ENCODE peak calls at places on chromosomes 16 and 17, in nine cellular contexts. T is G401; I is substantia nigra; K is OCI-M1; R is Calu3; Q is left colon; N is CD8-positive, alpha-beta memory T cell; M is T-helper 9 cell; Y is HFFc6. O is an unnamed sample.

GRCh38 chr16:11100239-11100750 is 155.7 kb downstream of the SOCS1 start:
- DNase-seq in T (peak), I (no peak), K (peak), R (no peak), Q (no peak), N (no peak), M (no peak), Y (peak), O (no peak)

GRCh38 chr17:16491703-16492612 is at the start of gene LRRC75A:
- DNase-seq in T (no peak), I (no peak), K (no peak), R (peak), Q (peak), N (peak), M (peak), Y (no peak), O (peak)

GRCh38 chr17:66903781-66904180 is 60.7 kb upstream of the CACNG4 start:
- DNase-seq in T (no peak), I (no peak), K (no peak), R (no peak), Q (no peak), N (no peak), M (no peak), Y (no peak), O (no peak)

GRCh38 chr16:59688006-59688405 is 953.9 kb upstream of the GOT2 start:
- DNase-seq in T (no peak), I (no peak), K (no peak), R (no peak), Q (no peak), N (no peak), M (no peak), Y (no peak), O (no peak)

GRCh38 chr17:79201536-79202227 is 127.1 kb downstream of the ENGASE start:
- DNase-seq in T (no peak), I (no peak), K (no peak), R (no peak), Q (no peak), N (no peak), M (no peak), Y (peak), O (no peak)

GRCh38 chr16:65099607-65100006 is 22.3 kb downstream of the CDH11 start:
- DNase-seq in T (no peak), I (no peak), K (no peak), R (no peak), Q (no peak), N (no peak), M (no peak), Y (no peak), O (no peak)

GRCh38 chr16:15690296-15690695 is 40.3 kb downstream of the NDE1 start:
- DNase-seq in T (no peak), I (no peak), K (no peak), R (no peak), Q (no peak), N (no peak), M (no peak), Y (peak), O (no peak)

GRCh38 chr16:28297784-28298510 is 5.6 kb downstream of the SBK1 start:
- DNase-seq in T (no peak), I (no peak), K (no peak), R (no peak), Q (no peak), N (no peak), M (no peak), Y (no peak), O (no peak)

GRCh38 chr17:40121191-40121885 is 433 bp upstream of the MSL1 start:
- DNase-seq in T (peak), I (no peak), K (peak), R (peak), Q (peak), N (peak), M (no peak), Y (no peak), O (no peak)

GRCh38 chr16:80265624-80266306 is 275.0 kb upstream of the DYNLRB2 start:
- DNase-seq in T (no peak), I (no peak), K (no peak), R (no peak), Q (no peak), N (no peak), M (no peak), Y (no peak), O (no peak)

GRCh38 chr17:45332989-45333701 is 16.3 kb upstream of the MAP3K14 start:
- DNase-seq in T (no peak), I (no peak), K (peak), R (no peak), Q (peak), N (no peak), M (no peak), Y (no peak), O (peak)

GRCh38 chr16:58732545-58733247 is 1.4 kb downstream of the GOT2 start:
- DNase-seq in T (peak), I (no peak), K (no peak), R (no peak), Q (no peak), N (no peak), M (no peak), Y (peak), O (no peak)

GRCh38 chr16:14500791-14501190 is 129.3 kb downstream of the PARN start:
- DNase-seq in T (no peak), I (no peak), K (no peak), R (no peak), Q (no peak), N (no peak), M (no peak), Y (no peak), O (no peak)

GRCh38 chr16:31501226-31501965 is 6.8 kb downstream of the RUSF1 start:
- DNase-seq in T (no peak), I (no peak), K (no peak), R (no peak), Q (no peak), N (peak), M (no peak), Y (no peak), O (no peak)

GRCh38 chr16:2149630-2150417 is 1.4 kb downstream of the RAB26 start:
- DNase-seq in T (no peak), I (no peak), K (no peak), R (no peak), Q (peak), N (no peak), M (no peak), Y (no peak), O (no peak)

GRCh38 chr17:7246779-7247178 is 4.5 kb upstream of the GABARAP start:
- DNase-seq in T (no peak), I (no peak), K (no peak), R (no peak), Q (no peak), N (no peak), M (no peak), Y (no peak), O (no peak)

GRCh38 chr16:88611220-88611821 is 27.1 kb upstream of the IL17C start:
- DNase-seq in T (peak), I (no peak), K (no peak), R (no peak), Q (no peak), N (no peak), M (no peak), Y (no peak), O (no peak)

GRCh38 chr17:29238133-29238850 is 8.4 kb upstream of the CRYBA1 start:
- DNase-seq in T (no peak), I (no peak), K (no peak), R (no peak), Q (no peak), N (no peak), M (no peak), Y (peak), O (no peak)

GRCh38 chr16:2194852-2195315 is 1.5 kb downstream of the CASKIN1 start:
- DNase-seq in T (peak), I (no peak), K (peak), R (peak), Q (peak), N (peak), M (peak), Y (peak), O (peak)

GRCh38 chr17:57988301-57989010 is 402 bp upstream of the VEZF1 start:
- DNase-seq in T (peak), I (peak), K (peak), R (peak), Q (peak), N (peak), M (no peak), Y (peak), O (peak)

GRCh38 chr17:5508855-5509254 is 22.5 kb downstream of the MIS12 start:
- DNase-seq in T (no peak), I (no peak), K (no peak), R (no peak), Q (no peak), N (no peak), M (no peak), Y (peak), O (no peak)

GRCh38 chr16:30472328-30472942 is at the start of gene ITGAL:
- DNase-seq in T (no peak), I (no peak), K (no peak), R (no peak), Q (peak), N (peak), M (peak), Y (no peak), O (peak)

O was measured in naive B cell.